ENCODE peak calls at places on chromosomes 4 and X, in four cellular contexts. Z is endothelial cell of umbilical vein, J is GM12878, R is K562. A is an unnamed sample.

GRCh38 chrX:115112411-115112810 is 76.8 kb upstream of the RBMXL3 start:
- DNase-seq in Z (no peak), J (no peak), R (no peak), A (peak)

GRCh38 chrX:130114141-130114561 is 3.9 kb upstream of the ELF4 start:
- DNase-seq in Z (no peak), J (no peak), R (peak), A (peak)

GRCh38 chrX:38859602-38860001 is 58.3 kb downstream of the MID1IP1 start:
- DNase-seq in Z (no peak), J (no peak), R (no peak), A (peak)

GRCh38 chr4:85929926-85930325 is 429.9 kb downstream of the MAPK10 start:
- DNase-seq in Z (peak), J (no peak), R (no peak), A (no peak)

GRCh38 chrX:71911023-71911730 is 532 bp downstream of the NHSL2 start:
- DNase-seq in Z (no peak), J (no peak), R (no peak), A (no peak)

GRCh38 chr4:144646523-144647094 is 653 bp downstream of the HHIP start:
- DNase-seq in Z (peak), J (no peak), R (no peak), A (no peak)

GRCh38 chr4:137534516-137534915 is 2.2 kb upstream of the PCDH18 start:
- DNase-seq in Z (no peak), J (no peak), R (no peak), A (no peak)

GRCh38 chr4:42480774-42481173 is 83.5 kb downstream of the SHISA3 start:
- DNase-seq in Z (no peak), J (no peak), R (no peak), A (no peak)

GRCh38 chrX:94424456-94424855 is 750.5 kb downstream of the FAM133A start:
- DNase-seq in Z (no peak), J (no peak), R (no peak), A (no peak)

GRCh38 chr4:122480023-122480422 is 23.5 kb upstream of the IL2 start:
- DNase-seq in Z (no peak), J (no peak), R (peak), A (peak)

GRCh38 chrX:54237014-54237413 is 54.0 kb upstream of the FAM120C start:
- DNase-seq in Z (no peak), J (no peak), R (peak), A (no peak)

GRCh38 chrX:3815896-3816664 is 102.6 kb upstream of the PRKX start:
- DNase-seq in Z (peak), J (peak), R (peak), A (peak)
- TF ChIP-seq FOS in Z (no peak), J (no peak), R (no peak), A (no peak)

DNA sequence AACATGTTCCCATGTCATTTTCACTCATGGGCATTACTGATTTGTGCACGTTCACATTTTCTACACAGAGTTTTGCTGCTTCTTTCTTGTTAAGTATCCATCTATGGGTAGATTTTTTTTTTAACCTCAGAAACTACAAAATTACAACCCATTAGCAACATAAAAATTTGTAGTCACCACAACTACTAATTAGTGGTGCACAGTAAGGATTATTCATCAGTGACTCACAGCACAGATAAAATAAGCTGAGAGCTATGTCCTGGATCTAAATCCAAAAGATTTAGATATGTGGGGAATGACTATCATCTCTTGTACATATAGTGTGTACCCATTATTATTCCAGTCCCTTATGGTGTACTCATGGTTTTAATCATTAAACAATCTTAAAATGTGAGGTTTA is 19.7 kb upstream of the AMELX start:
- DNase-seq in Z (no peak), J (no peak), R (no peak), A (peak)
- TF ChIP-seq FOS in Z (no peak), J (no peak), R (no peak), A (no peak)

DNA sequence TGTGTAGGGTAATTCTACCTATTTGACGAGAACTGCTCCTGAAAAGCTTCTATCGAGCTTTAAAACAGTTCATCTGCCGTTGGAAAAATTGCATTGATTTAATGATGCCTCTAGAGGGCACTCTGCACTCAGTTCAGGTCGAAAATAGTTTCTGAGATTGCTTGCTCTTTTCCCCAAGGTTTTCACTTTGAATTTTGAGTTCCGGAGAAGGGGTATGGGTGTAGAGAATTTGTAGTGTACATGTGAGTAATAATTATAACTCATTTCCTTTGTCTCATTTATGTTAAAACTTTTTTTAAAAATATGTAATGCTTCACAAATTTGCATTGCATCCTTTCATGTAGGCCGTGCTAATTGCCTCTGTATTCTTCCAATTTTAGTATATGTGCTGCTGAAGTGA is 28.4 kb upstream of the TNIP3 start:
- DNase-seq in Z (peak), J (peak), R (peak), A (peak)
- TF ChIP-seq FOS in Z (no peak), J (no peak), R (no peak), A (no peak)

DNA sequence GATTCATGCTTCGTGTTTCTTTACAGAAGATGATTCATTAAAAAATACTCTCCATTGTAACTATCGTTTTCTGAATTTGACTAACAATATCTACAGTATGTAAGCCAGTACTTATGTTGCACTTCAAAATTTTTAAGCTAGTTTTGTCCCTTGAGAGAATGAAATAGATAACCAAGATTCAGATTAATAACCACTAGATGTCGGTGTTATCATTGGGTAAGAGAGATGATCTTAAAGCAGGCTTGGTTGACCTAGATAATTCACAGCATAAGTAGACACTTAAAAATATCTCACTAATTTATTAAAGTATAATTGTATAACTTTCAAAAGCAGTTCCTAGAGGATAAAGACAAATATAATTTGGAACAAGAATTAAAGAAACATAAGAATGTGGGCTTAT is 430.9 kb downstream of the C4orf33 start:
- DNase-seq in Z (peak), J (no peak), R (no peak), A (no peak)
- TF ChIP-seq FOS in Z (no peak), J (no peak), R (no peak), A (no peak)

DNA sequence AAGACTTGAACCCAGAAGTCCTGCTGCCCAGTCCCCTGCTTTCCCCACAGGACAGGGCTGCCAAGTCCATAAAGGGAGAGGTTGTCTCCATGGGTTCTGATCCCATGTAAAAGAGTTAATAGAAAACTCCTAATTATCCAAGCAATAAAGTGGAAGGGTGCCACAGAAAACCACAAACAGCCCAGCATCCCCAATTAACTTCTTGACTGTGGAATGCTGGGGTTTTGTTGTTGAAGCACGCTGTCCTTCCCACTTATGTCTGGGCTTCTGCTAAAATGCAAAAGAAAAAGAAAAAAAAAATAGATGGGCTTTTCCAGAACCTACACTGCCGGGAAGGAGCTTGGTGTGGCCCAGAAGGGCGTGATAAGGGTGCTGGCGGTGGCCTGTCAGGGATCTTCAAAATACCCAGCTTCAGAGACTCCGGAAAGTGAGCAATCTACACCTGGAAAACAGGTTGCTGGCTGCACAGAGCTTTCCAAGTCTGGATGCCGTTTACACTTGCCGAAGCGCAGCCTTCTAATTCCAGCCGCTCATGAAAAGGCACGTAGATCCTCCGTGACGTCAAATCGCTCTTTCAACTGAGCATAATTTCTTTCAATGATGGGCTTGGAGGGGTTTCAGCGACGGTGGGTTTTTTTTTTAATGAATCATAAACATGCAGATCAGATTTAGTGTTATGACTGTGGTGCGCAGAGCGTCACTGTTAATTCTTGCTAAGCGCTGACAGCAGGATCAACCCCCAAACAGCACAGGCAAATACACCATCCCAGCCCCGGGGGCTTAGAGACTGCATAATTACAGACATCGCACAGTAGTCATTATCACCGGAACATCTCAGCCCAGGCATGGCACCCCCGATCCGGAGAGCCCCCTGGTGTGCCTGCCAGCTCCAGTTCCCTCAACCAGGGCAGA is 197.6 kb downstream of the BCOR start:
- DNase-seq in Z (no peak), J (no peak), R (no peak), A (no peak)
- TF ChIP-seq FOS in Z (no peak), J (no peak), R (no peak), A (no peak)

GRCh38 chr4:26122690-26123089 is 198.1 kb upstream of the RBPJ start:
- DNase-seq in Z (no peak), J (no peak), R (no peak), A (no peak)
- TF ChIP-seq FOS in Z (no peak), J (no peak), R (no peak), A (no peak)

DNA sequence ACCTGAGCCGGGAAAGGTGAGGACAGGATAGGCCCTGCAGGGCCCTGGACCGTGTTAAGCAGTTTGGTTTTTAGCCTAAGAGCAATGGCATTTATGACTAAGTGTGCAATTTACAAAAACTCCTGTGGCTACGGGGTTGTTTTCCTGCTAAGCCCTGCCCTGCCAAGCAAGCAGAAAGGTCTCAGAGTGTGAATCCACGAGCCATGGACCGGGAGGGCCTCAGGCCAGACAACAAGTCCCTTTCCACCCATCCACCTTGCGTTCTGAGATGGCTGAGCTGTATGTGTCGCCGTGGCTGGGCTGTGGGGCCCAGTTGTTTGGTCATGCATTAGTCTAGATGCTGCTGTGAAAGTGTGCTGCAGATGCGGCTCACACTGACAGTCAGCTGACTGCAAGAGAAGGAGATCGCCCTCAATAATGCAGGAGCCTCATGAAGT is 33.9 kb upstream of the AFAP1 start:
- DNase-seq in Z (no peak), J (no peak), R (no peak), A (peak)
- TF ChIP-seq FOS in Z (no peak), J (no peak), R (no peak), A (no peak)

A was measured in IMR-90.